ENCODE peak calls at places on chromosomes 6 and 20, in four cellular contexts. E, J, C and F are unnamed samples.

GRCh38 chr6:111894272-111894671 is 21.0 kb upstream of the FYN start:
- DNase-seq in E (no peak), J (no peak), C (no peak), F (no peak)

GRCh38 chr20:64116541-64117423 is 9.4 kb upstream of the NPBWR2 start:
- DNase-seq in E (no peak), J (no peak), C (no peak), F (no peak)

GRCh38 chr6:45830441-45831139 is 185.1 kb downstream of the CLIC5 start:
- DNase-seq in E (no peak), J (no peak), C (peak; percentile 86), F (no peak)

GRCh38 chr6:150024646-150025155 is 631 bp downstream of the RAET1L start:
- DNase-seq in E (no peak), J (no peak), C (no peak), F (no peak)

GRCh38 chr6:144659202-144659731 is 374.1 kb downstream of the UTRN start:
- DNase-seq in E (peak; percentile 42), J (no peak), C (no peak), F (peak; percentile 47)

GRCh38 chr6:41373367-41373918 is 38.0 kb downstream of the NCR2 start:
- DNase-seq in E (no peak), J (no peak), C (no peak), F (no peak)

GRCh38 chr20:23368316-23369110 is 6.5 kb downstream of the GZF1 start:
- DNase-seq in E (no peak), J (no peak), C (no peak), F (no peak)

GRCh38 chr6:133805876-133806275 is 83.0 kb upstream of the TCF21 start:
- DNase-seq in E (no peak), J (no peak), C (no peak), F (no peak)

GRCh38 chr6:79810878-79811277 is 136.5 kb downstream of the ELOVL4 start:
- DNase-seq in E (no peak), J (no peak), C (no peak), F (no peak)

GRCh38 chr6:5094327-5094726 is 9.2 kb downstream of the PPP1R3G start:
- DNase-seq in E (no peak), J (no peak), C (no peak), F (no peak)

GRCh38 chr20:22827916-22828315 is 207.2 kb upstream of the SSTR4 start:
- DNase-seq in E (no peak), J (no peak), C (no peak), F (no peak)

GRCh38 chr6:34295721-34296120 is 46.9 kb upstream of the SMIM29 start:
- DNase-seq in E (no peak), J (no peak), C (peak; percentile 95), F (no peak)

GRCh38 chr6:56866917-56867522 is 87.9 kb upstream of the BEND6 start:
- DNase-seq in E (no peak), J (no peak), C (no peak), F (no peak)

GRCh38 chr6:112931835-112932234 is 584.7 kb downstream of the RFPL4B start:
- DNase-seq in E (no peak), J (no peak), C (no peak), F (no peak)

GRCh38 chr6:24918641-24919403 is 16.9 kb downstream of the RIPOR2 start:
- DNase-seq in E (no peak), J (no peak), C (no peak), F (no peak)

GRCh38 chr6:83341765-83342164 is 89.1 kb downstream of the ME1 start:
- DNase-seq in E (peak; percentile 0), J (no peak), C (no peak), F (no peak)

GRCh38 chr6:77880501-77880900 is 227.7 kb downstream of the MEI4 start:
- DNase-seq in E (peak; percentile 73), J (no peak), C (no peak), F (no peak)

GRCh38 chr6:84074988-84075781 is 41.6 kb downstream of the MRAP2 start:
- DNase-seq in E (no peak), J (peak; percentile 49), C (no peak), F (peak; percentile 34)

GRCh38 chr6:150876598-150876997 is 11.1 kb downstream of the MTHFD1L start:
- DNase-seq in E (no peak), J (no peak), C (no peak), F (no peak)

GRCh38 chr6:160101262-160102205 is 20.1 kb upstream of the SLC22A1 start:
- DNase-seq in E (no peak), J (peak; percentile 88), C (no peak), F (no peak)

GRCh38 chr6:147207851-147208754 is 3.9 kb downstream of the STXBP5 start:
- DNase-seq in E (no peak), J (no peak), C (no peak), F (no peak)

GRCh38 chr20:63457737-63458136 is 14.7 kb downstream of the KCNQ2 start:
- DNase-seq in E (no peak), J (no peak), C (no peak), F (no peak)

GRCh38 chr20:52191436-52192295 is at the start of gene ZFP64:
- DNase-seq in E (peak; percentile 83), J (peak; percentile 72), C (no peak), F (peak; percentile 74)

GRCh38 chr6:20159781-20160540 is 52.3 kb downstream of the MBOAT1 start:
- DNase-seq in E (no peak), J (no peak), C (no peak), F (no peak)

GRCh38 chr6:34459899-34460593 is 5.8 kb upstream of the PACSIN1 start:
- DNase-seq in E (peak; percentile 59), J (peak; percentile 74), C (peak; percentile 24), F (peak; percentile 58)

GRCh38 chr6:151096691-151097090 is 143.1 kb upstream of the AKAP12 start:
- DNase-seq in E (no peak), J (no peak), C (no peak), F (no peak)

GRCh38 chr20:39048000-39048696 is 86.0 kb downstream of the DHX35 start:
- DNase-seq in E (peak; percentile 80), J (peak; percentile 85), C (peak; percentile 36), F (peak; percentile 84)

GRCh38 chr20:25213566-25214415 is 18.3 kb downstream of the ENTPD6 start:
- DNase-seq in E (no peak), J (no peak), C (no peak), F (no peak)

GRCh38 chr6:37205997-37206340 is 36.0 kb downstream of the PIM1 start:
- DNase-seq in E (no peak), J (no peak), C (no peak), F (no peak)

GRCh38 chr6:147738516-147739187 is 230.2 kb downstream of the SAMD5 start:
- DNase-seq in E (no peak), J (no peak), C (no peak), F (no peak)

GRCh38 chr6:44056392-44057237 is 70.6 kb downstream of the MRPL14 start:
- DNase-seq in E (no peak), J (no peak), C (no peak), F (no peak)

GRCh38 chr6:95366414-95366813 is 210.9 kb upstream of the MANEA start:
- DNase-seq in E (no peak), J (no peak), C (no peak), F (no peak)

GRCh38 chr6:161557333-161558107 is 283.7 kb upstream of the AGPAT4 start:
- DNase-seq in E (no peak), J (no peak), C (no peak), F (no peak)

GRCh38 chr6:82989891-82990290 is 75.8 kb downstream of the UBE3D start:
- DNase-seq in E (no peak), J (no peak), C (no peak), F (no peak)

GRCh38 chr6:63581355-63581998 is 9.2 kb downstream of the LOC128125822 start:
- DNase-seq in E (no peak), J (no peak), C (no peak), F (no peak)

GRCh38 chr6:81787313-81788068 is 35.0 kb upstream of the TENT5A start:
- DNase-seq in E (peak; percentile 58), J (no peak), C (no peak), F (no peak)

GRCh38 chr6:144353871-144354314 is 68.8 kb downstream of the UTRN start:
- DNase-seq in E (no peak), J (no peak), C (peak; percentile 77), F (no peak)

GRCh38 chr20:33251496-33251895 is 15.7 kb downstream of the BPIFA1 start:
- DNase-seq in E (no peak), J (no peak), C (no peak), F (no peak)
- TF ChIP-seq TARDBP in E (no peak), J (no peak), C (no peak), F (no peak)

GRCh38 chr6:137160763-137161162 is 12.7 kb downstream of the IL22RA2 start:
- DNase-seq in E (no peak), J (no peak), C (no peak), F (no peak)
- TF ChIP-seq TARDBP in E (no peak), J (no peak), C (no peak), F (no peak)

DNA sequence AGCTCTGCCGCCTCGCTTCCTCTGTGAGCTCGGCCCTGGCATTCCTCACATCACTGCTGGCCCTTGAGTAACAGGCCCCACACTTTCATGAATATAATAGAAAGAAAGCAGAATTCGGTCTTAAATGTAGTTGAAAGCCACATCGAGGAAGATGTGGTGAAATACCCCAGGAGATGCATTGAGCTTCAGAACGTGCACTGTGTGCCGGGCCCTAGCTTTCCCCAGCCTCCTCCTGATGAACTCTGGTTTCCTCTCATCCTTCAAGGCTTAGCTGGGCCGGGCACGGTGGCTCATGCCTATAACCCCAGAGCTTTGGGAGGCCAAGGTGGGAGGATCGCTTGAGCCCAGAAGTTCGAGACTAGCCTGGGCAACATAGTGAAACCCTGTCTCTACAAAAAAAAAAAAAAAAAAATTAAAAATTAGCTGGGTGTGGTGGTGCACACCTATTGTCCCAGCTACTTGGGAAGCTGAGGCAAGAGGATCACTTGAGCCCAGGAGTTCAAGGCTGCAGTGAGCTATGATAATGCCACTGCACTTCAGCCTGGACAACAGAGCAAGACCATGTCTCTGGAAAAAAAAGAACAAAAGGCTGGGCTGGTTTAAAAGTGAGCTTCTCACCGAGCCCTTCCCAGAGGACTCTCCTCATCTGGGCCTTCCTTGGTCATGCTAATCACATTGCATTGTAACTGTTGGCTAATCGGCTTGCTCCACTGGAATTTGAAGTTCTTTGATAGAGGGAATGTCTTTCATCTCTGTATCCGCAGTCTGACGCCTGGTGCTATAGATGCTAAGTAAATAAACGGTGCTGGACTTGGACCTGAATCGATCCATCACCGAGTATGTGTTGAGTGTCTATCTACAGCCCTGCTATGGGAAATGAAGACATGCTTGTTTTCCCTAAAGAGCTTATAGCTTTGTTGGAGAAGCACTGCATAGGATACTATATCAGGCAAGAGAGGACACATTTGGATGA is 43.8 kb upstream of the FOXQ1 start:
- DNase-seq in E (peak; percentile 100), J (no peak), C (no peak), F (no peak)
- TF ChIP-seq TARDBP in E (peak; percentile 97), J (no peak), C (no peak), F (no peak)

GRCh38 chr20:50913976-50914375 is 17.3 kb downstream of the ADNP start:
- DNase-seq in E (no peak), J (peak; percentile 27), C (no peak), F (no peak)
- TF ChIP-seq TARDBP in E (no peak), J (no peak), C (no peak), F (no peak)